ENCODE peak calls at places on chromosomes 6 and 20, in eight cellular contexts. R, P, G, C, J, Q, K and B are unnamed samples.

GRCh38 chr6:93293399-93294271 is 125.7 kb downstream of the EPHA7 start:
- DNase-seq in P (no peak), J (no peak), Q (no peak), K (no peak), R (no peak), C (no peak), G (no peak), B (no peak)

GRCh38 chr6:162730502-162730901 is 2.7 kb downstream of the PACRG start:
- DNase-seq in K (no peak), J (no peak), C (no peak), Q (no peak), R (no peak), P (no peak), G (no peak), B (no peak)

GRCh38 chr20:42125426-42125825 is 507.2 kb upstream of the CHD6 start:
- DNase-seq in G (no peak), C (no peak), R (no peak), K (no peak), P (no peak), Q (no peak), J (no peak), B (no peak)

GRCh38 chr6:84882768-84883766 is 118.7 kb upstream of the TBX18 start:
- DNase-seq in P (no peak), K (no peak), J (no peak), R (no peak), Q (no peak), C (no peak), G (no peak), B (peak; percentile 3)

GRCh38 chr20:14069796-14070195 is 74.5 kb downstream of the MACROD2 start:
- DNase-seq in R (no peak), C (no peak), J (no peak), Q (no peak), G (no peak), K (no peak), P (no peak), B (no peak)

GRCh38 chr6:42960243-42961019 is at the start of gene GNMT:
- DNase-seq in R (peak; percentile 74), G (peak; percentile 34), P (peak; percentile 89), K (peak; percentile 86), C (peak; percentile 51), J (peak; percentile 64), Q (peak; percentile 71), B (peak; percentile 68)

GRCh38 chr20:10883166-10883565 is 209.4 kb upstream of the JAG1 start:
- DNase-seq in C (no peak), K (no peak), G (no peak), P (no peak), R (no peak), Q (no peak), J (no peak), B (no peak)

GRCh38 chr20:15875446-15875845 is 697.8 kb downstream of the KIF16B start:
- DNase-seq in K (peak; percentile 11), P (no peak), G (no peak), Q (no peak), J (no peak), C (no peak), R (no peak), B (no peak)

GRCh38 chr20:38748863-38749153 is 548 bp downstream of the ACTR5 start:
- DNase-seq in Q (no peak), G (no peak), J (no peak), P (no peak), C (no peak), K (no peak), R (no peak), B (no peak)

GRCh38 chr6:155340464-155341129 is 26.3 kb upstream of the TFB1M start:
- DNase-seq in P (no peak), K (peak; percentile 61), R (no peak), C (no peak), Q (no peak), G (peak; percentile 69), J (no peak), B (no peak)

GRCh38 chr20:11323821-11324220 is 593.9 kb upstream of the BTBD3 start:
- DNase-seq in G (no peak), R (no peak), K (no peak), Q (no peak), P (no peak), J (no peak), C (no peak), B (no peak)

GRCh38 chr6:151036869-151037680 is 171.6 kb downstream of the MTHFD1L start:
- DNase-seq in R (no peak), Q (no peak), K (no peak), P (no peak), C (no peak), G (no peak), J (no peak), B (no peak)

GRCh38 chr6:32244270-32244669 is 20.4 kb upstream of the NOTCH4 start:
- DNase-seq in P (peak; percentile 89), G (peak; percentile 44), Q (no peak), J (no peak), R (no peak), K (no peak), C (peak; percentile 41), B (no peak)

GRCh38 chr6:98832282-98833100 is 1.9 kb upstream of the POU3F2 start:
- DNase-seq in G (peak; percentile 41), K (peak; percentile 58), P (no peak), J (no peak), R (peak; percentile 40), C (no peak), Q (no peak), B (no peak)

GRCh38 chr6:5827061-5828037 is 179.4 kb downstream of the NRN1 start:
- DNase-seq in R (no peak), C (no peak), Q (no peak), P (no peak), K (no peak), G (no peak), J (no peak), B (no peak)

GRCh38 chr6:19024737-19025136 is 637.6 kb downstream of the RNF144B start:
- DNase-seq in P (no peak), J (no peak), Q (no peak), C (no peak), K (peak; percentile 75), R (no peak), G (peak; percentile 54), B (peak; percentile 23)

GRCh38 chr6:45614488-45615285 is 237.0 kb upstream of the SUPT3H start:
- DNase-seq in C (no peak), G (no peak), P (no peak), K (no peak), R (no peak), Q (no peak), J (no peak), B (no peak)

GRCh38 chr6:145878591-145879295 is 64.1 kb upstream of the FBXO30 start:
- DNase-seq in J (no peak), P (no peak), C (no peak), G (peak; percentile 22), Q (no peak), K (no peak), R (no peak), B (no peak)

DNA sequence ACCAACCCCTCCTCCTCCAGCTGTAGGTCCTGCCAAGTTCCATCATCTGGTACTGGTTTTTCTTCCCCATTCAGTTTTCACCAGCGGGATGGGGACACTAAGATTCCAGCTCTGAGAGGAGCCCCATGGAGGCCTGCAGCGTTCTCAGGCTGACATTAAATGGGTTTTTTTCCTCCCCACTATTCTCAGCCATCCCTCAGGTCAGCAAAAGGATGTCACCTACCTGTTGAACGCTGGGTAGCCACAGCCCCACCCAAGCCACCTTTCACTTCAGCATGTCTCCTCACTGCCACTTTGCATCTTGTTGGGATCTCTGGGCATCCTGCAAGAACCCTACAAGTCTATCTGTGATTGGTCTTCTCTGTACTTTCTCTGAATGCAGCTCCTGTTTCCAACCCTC is 6.8 kb downstream of the KCNK17 start:
- DNase-seq in R (no peak), G (no peak), Q (no peak), C (no peak), J (no peak), K (no peak), P (no peak), B (no peak)
- TF ChIP-seq CTCF in R (no peak), G (no peak), Q (no peak), C (no peak), J (no peak), K (no peak), P (no peak), B (no peak)

GRCh38 chr6:40778186-40778585 is 191.0 kb upstream of the LRFN2 start:
- DNase-seq in J (no peak), Q (no peak), G (no peak), K (no peak), R (no peak), P (no peak), C (no peak), B (no peak)

GRCh38 chr6:40778918-40779317 is 191.8 kb upstream of the LRFN2 start:
- DNase-seq in J (no peak), Q (no peak), C (no peak), P (no peak), G (no peak), R (no peak), K (no peak), B (no peak)

GRCh38 chr6:40780626-40781025 is 193.5 kb upstream of the LRFN2 start:
- DNase-seq in J (no peak), G (no peak), P (no peak), Q (no peak), C (no peak), K (no peak), R (no peak), B (no peak)

GRCh38 chr6:40779399-40779798 is 192.2 kb upstream of the LRFN2 start:
- DNase-seq in K (no peak), P (no peak), R (no peak), Q (no peak), G (no peak), J (no peak), C (no peak), B (no peak)

GRCh38 chr6:40774932-40775331 is 187.8 kb upstream of the LRFN2 start:
- DNase-seq in R (no peak), P (no peak), Q (no peak), K (no peak), G (no peak), J (no peak), C (no peak), B (no peak)
- TF ChIP-seq CTCF in R (no peak), P (no peak), Q (no peak), K (peak; percentile 16), G (no peak), J (no peak), C (no peak), B (peak; percentile 45)

DNA sequence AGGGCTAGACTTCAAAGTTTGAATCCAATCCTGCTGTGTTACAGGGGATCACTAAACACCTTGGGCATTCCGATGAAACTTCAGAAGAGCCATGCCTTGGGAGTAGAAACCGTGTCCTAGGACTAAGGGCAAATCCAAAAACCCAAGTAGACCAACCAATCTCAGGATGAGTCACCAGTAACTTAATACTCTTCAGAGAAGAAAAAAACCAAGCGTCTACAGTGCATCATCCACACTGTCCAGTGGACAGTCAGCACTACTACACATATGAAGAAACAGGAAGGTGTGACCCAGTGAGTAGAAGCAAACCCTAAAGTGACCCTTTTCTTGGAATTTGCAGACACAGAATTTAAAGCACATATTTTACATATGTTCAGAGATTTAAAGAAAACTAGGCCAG is 39.4 kb upstream of the VAPB start:
- DNase-seq in G (peak; percentile 43), C (no peak), R (no peak), P (no peak), J (no peak), K (no peak), Q (no peak), B (no peak)
- TF ChIP-seq CTCF in G (no peak), C (no peak), R (no peak), P (no peak), J (no peak), K (no peak), Q (no peak), B (no peak)

GRCh38 chr6:127186889-127187288 is 68.4 kb downstream of the RSPO3 start:
- DNase-seq in Q (peak; percentile 64), K (peak; percentile 57), P (peak; percentile 88), R (peak; percentile 34), C (peak; percentile 65), J (peak; percentile 18), G (no peak), B (no peak)
- TF ChIP-seq CTCF in Q (peak; percentile 28), K (peak; percentile 85), P (no peak), R (no peak), C (peak; percentile 51), J (peak; percentile 59), G (peak; percentile 44), B (peak; percentile 72)